ENCODE peak calls at places on chromosomes 16 and 17, in eight cellular contexts. B, J, M, S, D, X, P and H are unnamed samples.

GRCh38 chr17:67689534-67690177 is 28.1 kb upstream of the NOL11 start:
- DNase-seq in S (peak), B (peak), J (peak), D (no peak), M (peak), X (peak), P (no peak), H (no peak)

GRCh38 chr16:66898207-66898606 is 17.9 kb downstream of the PDP2 start:
- DNase-seq in X (no peak), J (no peak), S (peak), B (peak), M (no peak), P (peak), D (no peak), H (no peak)

GRCh38 chr17:36496018-36496789 is 9.7 kb downstream of the ZNHIT3 start:
- DNase-seq in P (no peak), M (no peak), D (no peak), X (no peak), J (no peak), S (no peak), B (peak), H (no peak)

GRCh38 chr17:79616801-79617200 is 6.0 kb upstream of the RBFOX3 start:
- DNase-seq in S (no peak), X (no peak), D (peak), M (no peak), J (no peak), B (no peak), P (no peak), H (no peak)

GRCh38 chr16:64782484-64782883 is 339.4 kb downstream of the CDH11 start:
- DNase-seq in S (no peak), B (no peak), X (no peak), D (no peak), J (no peak), M (no peak), P (no peak), H (no peak)

GRCh38 chr17:3688852-3689261 is 7.1 kb downstream of the P2RX5 start:
- DNase-seq in M (no peak), S (no peak), J (no peak), B (no peak), P (no peak), D (no peak), X (no peak), H (no peak)

GRCh38 chr17:47945529-47946508 is 4.4 kb downstream of the PNPO start:
- DNase-seq in D (no peak), M (no peak), J (no peak), S (no peak), B (no peak), X (peak), P (peak), H (peak)

GRCh38 chr17:78316867-78317816 is 42.7 kb downstream of the SOCS3 start:
- DNase-seq in B (no peak), J (no peak), X (peak), S (no peak), D (no peak), M (no peak), P (peak), H (no peak)

GRCh38 chr17:51056813-51057510 is 63.7 kb downstream of the SPAG9 start:
- DNase-seq in D (no peak), S (peak), J (no peak), M (peak), B (peak), P (no peak), X (peak), H (no peak)

GRCh38 chr17:59107306-59107670 is 608 bp upstream of the TRIM37 start:
- DNase-seq in D (no peak), S (no peak), X (no peak), M (no peak), B (no peak), J (peak), P (no peak), H (no peak)

GRCh38 chr16:56072096-56072495 is 119.2 kb upstream of the GNAO1 start:
- DNase-seq in D (no peak), P (no peak), B (no peak), X (no peak), J (no peak), M (no peak), S (no peak), H (no peak)

GRCh38 chr16:81185416-81185815 is 53.1 kb upstream of the BCO1 start:
- DNase-seq in S (no peak), D (no peak), B (peak), X (no peak), P (no peak), M (no peak), J (no peak), H (no peak)

GRCh38 chr17:65220732-65221131 is 83.6 kb downstream of the RGS9 start:
- DNase-seq in X (no peak), D (no peak), J (no peak), P (no peak), M (no peak), B (peak), S (peak), H (no peak)

GRCh38 chr17:81254955-81255717 is 16.0 kb downstream of the NDUFAF8 start:
- DNase-seq in M (peak), P (peak), S (peak), D (peak), J (no peak), X (peak), B (peak), H (peak)

GRCh38 chr16:54545890-54546476 is 259.4 kb upstream of the IRX3 start:
- DNase-seq in B (no peak), D (no peak), S (no peak), M (no peak), X (no peak), P (no peak), J (no peak), H (no peak)

GRCh38 chr16:85383836-85384825 is 229.0 kb upstream of the GSE1 start:
- DNase-seq in M (no peak), B (no peak), S (no peak), J (no peak), X (no peak), D (peak), P (peak), H (no peak)

GRCh38 chr17:63537991-63538692 is 12.1 kb upstream of the DCAF7 start:
- DNase-seq in B (no peak), S (no peak), D (peak), P (no peak), M (no peak), J (no peak), X (no peak), H (no peak)

GRCh38 chr17:82802141-82802540 is 37.7 kb downstream of the ZNF750 start:
- DNase-seq in B (no peak), D (no peak), J (no peak), S (no peak), X (no peak), P (no peak), M (no peak), H (no peak)

GRCh38 chr16:85917012-85917411 is 18.1 kb downstream of the IRF8 start:
- DNase-seq in B (no peak), X (no peak), P (no peak), M (no peak), D (no peak), J (no peak), S (no peak), H (no peak)

GRCh38 chr16:82146957-82147356 is 23.1 kb downstream of the MPHOSPH6 start:
- DNase-seq in D (no peak), B (no peak), X (no peak), P (no peak), S (no peak), M (no peak), J (no peak), H (no peak)

GRCh38 chr16:19705131-19705501 is 12.9 kb downstream of the KNOP1 start:
- DNase-seq in M (no peak), D (no peak), J (no peak), X (no peak), S (no peak), B (no peak), P (no peak), H (no peak)

GRCh38 chr16:51465026-51465425 is 314.0 kb upstream of the SALL1 start:
- DNase-seq in M (no peak), X (no peak), P (no peak), D (no peak), B (peak), S (peak), J (no peak), H (no peak)